ENCODE peak calls at places on chromosome 3, in four cellular contexts. One of them, this sample, is unnamed.

GRCh38 chr3:141326123-141326522 is 42.2 kb upstream of the ZBTB38 start:
- DNase-seq in NCI-H69: no peak
- DNase-seq in activated T-helper 2 cell treated with anti-CD3 and anti-CD28 coated beads, Interferon-gamma antibody, Interleukin-2, Interleukin-4, amounts not matched to agents 10 μg/mL and 5 μg/mL and 100 μg/mL, durations not matched to agents 14 hours and 24 hours and 36 hours: no peak
- DNase-seq in HTR-8/SVneo: no peak
- DNase-seq in this sample: no peak

GRCh38 chr3:10334461-10334860 is 13.5 kb upstream of the SEC13 start:
- DNase-seq in activated T-helper 2 cell treated with anti-CD3 and anti-CD28 coated beads, Interferon-gamma antibody, Interleukin-2, Interleukin-4, amounts not matched to agents 10 μg/mL and 5 μg/mL and 100 μg/mL, durations not matched to agents 14 hours and 24 hours and 36 hours: no peak
- DNase-seq in HTR-8/SVneo: no peak
- DNase-seq in NCI-H69: no peak
- DNase-seq in this sample: no peak

GRCh38 chr3:131387796-131388195 is 6.2 kb downstream of the NUDT16 start:
- DNase-seq in activated T-helper 2 cell treated with anti-CD3 and anti-CD28 coated beads, Interferon-gamma antibody, Interleukin-2, Interleukin-4, amounts not matched to agents 10 μg/mL and 5 μg/mL and 100 μg/mL, durations not matched to agents 14 hours and 24 hours and 36 hours: no peak
- DNase-seq in HTR-8/SVneo: no peak
- DNase-seq in NCI-H69: no peak
- DNase-seq in this sample: no peak

GRCh38 chr3:29171583-29171990 is 109.3 kb upstream of the RBMS3 start:
- DNase-seq in HTR-8/SVneo: no peak
- DNase-seq in NCI-H69: no peak
- DNase-seq in activated T-helper 2 cell treated with anti-CD3 and anti-CD28 coated beads, Interferon-gamma antibody, Interleukin-2, Interleukin-4, amounts not matched to agents 10 μg/mL and 5 μg/mL and 100 μg/mL, durations not matched to agents 14 hours and 24 hours and 36 hours: no peak
- DNase-seq in this sample: no peak

GRCh38 chr3:94024385-94024784 is 4.0 kb downstream of the STX19 start:
- DNase-seq in activated T-helper 2 cell treated with anti-CD3 and anti-CD28 coated beads, Interferon-gamma antibody, Interleukin-2, Interleukin-4, amounts not matched to agents 10 μg/mL and 5 μg/mL and 100 μg/mL, durations not matched to agents 14 hours and 24 hours and 36 hours: no peak
- DNase-seq in HTR-8/SVneo: no peak
- DNase-seq in NCI-H69: no peak
- DNase-seq in this sample: no peak

GRCh38 chr3:133987933-133988484 is 41.7 kb downstream of the SLCO2A1 start:
- DNase-seq in activated T-helper 2 cell treated with anti-CD3 and anti-CD28 coated beads, Interferon-gamma antibody, Interleukin-2, Interleukin-4, amounts not matched to agents 10 μg/mL and 5 μg/mL and 100 μg/mL, durations not matched to agents 14 hours and 24 hours and 36 hours: no peak
- DNase-seq in NCI-H69: no peak
- DNase-seq in HTR-8/SVneo: no peak
- DNase-seq in this sample: no peak

GRCh38 chr3:42023380-42023779 is 61.5 kb upstream of the ULK4 start:
- DNase-seq in HTR-8/SVneo: no peak
- DNase-seq in NCI-H69: no peak
- DNase-seq in activated T-helper 2 cell treated with anti-CD3 and anti-CD28 coated beads, Interferon-gamma antibody, Interleukin-2, Interleukin-4, amounts not matched to agents 10 μg/mL and 5 μg/mL and 100 μg/mL, durations not matched to agents 14 hours and 24 hours and 36 hours: peak
- DNase-seq in this sample: no peak

GRCh38 chr3:187291001-187291511 is 481 bp downstream of the MASP1 start:
- DNase-seq in activated T-helper 2 cell treated with anti-CD3 and anti-CD28 coated beads, Interferon-gamma antibody, Interleukin-2, Interleukin-4, amounts not matched to agents 10 μg/mL and 5 μg/mL and 100 μg/mL, durations not matched to agents 14 hours and 24 hours and 36 hours: no peak
- DNase-seq in HTR-8/SVneo: no peak
- DNase-seq in NCI-H69: no peak
- DNase-seq in this sample: no peak

GRCh38 chr3:21694506-21694905 is 56.5 kb downstream of the ZNF385D start:
- DNase-seq in activated T-helper 2 cell treated with anti-CD3 and anti-CD28 coated beads, Interferon-gamma antibody, Interleukin-2, Interleukin-4, amounts not matched to agents 10 μg/mL and 5 μg/mL and 100 μg/mL, durations not matched to agents 14 hours and 24 hours and 36 hours: no peak
- DNase-seq in NCI-H69: no peak
- DNase-seq in HTR-8/SVneo: no peak
- DNase-seq in this sample: no peak

GRCh38 chr3:22231061-22231460 is 480.1 kb upstream of the ZNF385D start:
- DNase-seq in NCI-H69: no peak
- DNase-seq in HTR-8/SVneo: no peak
- DNase-seq in activated T-helper 2 cell treated with anti-CD3 and anti-CD28 coated beads, Interferon-gamma antibody, Interleukin-2, Interleukin-4, amounts not matched to agents 10 μg/mL and 5 μg/mL and 100 μg/mL, durations not matched to agents 14 hours and 24 hours and 36 hours: no peak
- DNase-seq in this sample: no peak

GRCh38 chr3:152574461-152575079 is 260.4 kb upstream of the P2RY1 start:
- DNase-seq in activated T-helper 2 cell treated with anti-CD3 and anti-CD28 coated beads, Interferon-gamma antibody, Interleukin-2, Interleukin-4, amounts not matched to agents 10 μg/mL and 5 μg/mL and 100 μg/mL, durations not matched to agents 14 hours and 24 hours and 36 hours: no peak
- DNase-seq in HTR-8/SVneo: peak
- DNase-seq in NCI-H69: peak
- DNase-seq in this sample: peak

GRCh38 chr3:188687389-188687788 is 484.4 kb upstream of the TPRG1 start:
- DNase-seq in activated T-helper 2 cell treated with anti-CD3 and anti-CD28 coated beads, Interferon-gamma antibody, Interleukin-2, Interleukin-4, amounts not matched to agents 10 μg/mL and 5 μg/mL and 100 μg/mL, durations not matched to agents 14 hours and 24 hours and 36 hours: no peak
- DNase-seq in HTR-8/SVneo: no peak
- DNase-seq in NCI-H69: no peak
- DNase-seq in this sample: no peak

GRCh38 chr3:187382609-187383151 is 14.5 kb downstream of the RTP4 start:
- DNase-seq in activated T-helper 2 cell treated with anti-CD3 and anti-CD28 coated beads, Interferon-gamma antibody, Interleukin-2, Interleukin-4, amounts not matched to agents 10 μg/mL and 5 μg/mL and 100 μg/mL, durations not matched to agents 14 hours and 24 hours and 36 hours: no peak
- DNase-seq in HTR-8/SVneo: no peak
- DNase-seq in NCI-H69: no peak
- DNase-seq in this sample: no peak

GRCh38 chr3:192930585-192930984 is 12.9 kb upstream of the MB21D2 start:
- DNase-seq in activated T-helper 2 cell treated with anti-CD3 and anti-CD28 coated beads, Interferon-gamma antibody, Interleukin-2, Interleukin-4, amounts not matched to agents 10 μg/mL and 5 μg/mL and 100 μg/mL, durations not matched to agents 14 hours and 24 hours and 36 hours: no peak
- DNase-seq in HTR-8/SVneo: no peak
- DNase-seq in NCI-H69: no peak
- DNase-seq in this sample: no peak

GRCh38 chr3:152636651-152637050 is 198.3 kb upstream of the P2RY1 start:
- DNase-seq in activated T-helper 2 cell treated with anti-CD3 and anti-CD28 coated beads, Interferon-gamma antibody, Interleukin-2, Interleukin-4, amounts not matched to agents 10 μg/mL and 5 μg/mL and 100 μg/mL, durations not matched to agents 14 hours and 24 hours and 36 hours: no peak
- DNase-seq in NCI-H69: no peak
- DNase-seq in HTR-8/SVneo: no peak
- DNase-seq in this sample: no peak

GRCh38 chr3:134060561-134061385 is 31.0 kb upstream of the SLCO2A1 start:
- DNase-seq in activated T-helper 2 cell treated with anti-CD3 and anti-CD28 coated beads, Interferon-gamma antibody, Interleukin-2, Interleukin-4, amounts not matched to agents 10 μg/mL and 5 μg/mL and 100 μg/mL, durations not matched to agents 14 hours and 24 hours and 36 hours: no peak
- DNase-seq in HTR-8/SVneo: no peak
- DNase-seq in NCI-H69: peak
- DNase-seq in this sample: no peak

GRCh38 chr3:184284696-184285095 is 8.9 kb downstream of the ECE2 start:
- DNase-seq in activated T-helper 2 cell treated with anti-CD3 and anti-CD28 coated beads, Interferon-gamma antibody, Interleukin-2, Interleukin-4, amounts not matched to agents 10 μg/mL and 5 μg/mL and 100 μg/mL, durations not matched to agents 14 hours and 24 hours and 36 hours: no peak
- DNase-seq in HTR-8/SVneo: peak
- DNase-seq in NCI-H69: peak
- DNase-seq in this sample: peak

GRCh38 chr3:177351757-177352158 is 154.5 kb upstream of the TBL1XR1 start:
- DNase-seq in HTR-8/SVneo: no peak
- DNase-seq in NCI-H69: no peak
- DNase-seq in activated T-helper 2 cell treated with anti-CD3 and anti-CD28 coated beads, Interferon-gamma antibody, Interleukin-2, Interleukin-4, amounts not matched to agents 10 μg/mL and 5 μg/mL and 100 μg/mL, durations not matched to agents 14 hours and 24 hours and 36 hours: no peak
- DNase-seq in this sample: no peak

GRCh38 chr3:13149331-13150203 is 76.3 kb upstream of the IQSEC1 start:
- DNase-seq in NCI-H69: no peak
- DNase-seq in HTR-8/SVneo: no peak
- DNase-seq in activated T-helper 2 cell treated with anti-CD3 and anti-CD28 coated beads, Interferon-gamma antibody, Interleukin-2, Interleukin-4, amounts not matched to agents 10 μg/mL and 5 μg/mL and 100 μg/mL, durations not matched to agents 14 hours and 24 hours and 36 hours: no peak
- DNase-seq in this sample: no peak

GRCh38 chr3:44061961-44062360 is 179.7 kb upstream of the TOPAZ1 start:
- DNase-seq in HTR-8/SVneo: no peak
- DNase-seq in activated T-helper 2 cell treated with anti-CD3 and anti-CD28 coated beads, Interferon-gamma antibody, Interleukin-2, Interleukin-4, amounts not matched to agents 10 μg/mL and 5 μg/mL and 100 μg/mL, durations not matched to agents 14 hours and 24 hours and 36 hours: no peak
- DNase-seq in NCI-H69: no peak
- DNase-seq in this sample: no peak

GRCh38 chr3:170709046-170709445 is 123.2 kb upstream of the SLC7A14 start:
- DNase-seq in activated T-helper 2 cell treated with anti-CD3 and anti-CD28 coated beads, Interferon-gamma antibody, Interleukin-2, Interleukin-4, amounts not matched to agents 10 μg/mL and 5 μg/mL and 100 μg/mL, durations not matched to agents 14 hours and 24 hours and 36 hours: no peak
- DNase-seq in HTR-8/SVneo: no peak
- DNase-seq in NCI-H69: no peak
- DNase-seq in this sample: peak

GRCh38 chr3:187616307-187616939 is 53.8 kb downstream of the SST start:
- DNase-seq in activated T-helper 2 cell treated with anti-CD3 and anti-CD28 coated beads, Interferon-gamma antibody, Interleukin-2, Interleukin-4, amounts not matched to agents 10 μg/mL and 5 μg/mL and 100 μg/mL, durations not matched to agents 14 hours and 24 hours and 36 hours: peak
- DNase-seq in HTR-8/SVneo: peak
- DNase-seq in NCI-H69: peak
- DNase-seq in this sample: peak

GRCh38 chr3:168073842-168074311 is 21.8 kb downstream of the GOLIM4 start:
- DNase-seq in activated T-helper 2 cell treated with anti-CD3 and anti-CD28 coated beads, Interferon-gamma antibody, Interleukin-2, Interleukin-4, amounts not matched to agents 10 μg/mL and 5 μg/mL and 100 μg/mL, durations not matched to agents 14 hours and 24 hours and 36 hours: no peak
- DNase-seq in NCI-H69: peak
- DNase-seq in HTR-8/SVneo: no peak
- DNase-seq in this sample: no peak

GRCh38 chr3:97940034-97940433 is 32.2 kb downstream of the RIOX2 start:
- DNase-seq in activated T-helper 2 cell treated with anti-CD3 and anti-CD28 coated beads, Interferon-gamma antibody, Interleukin-2, Interleukin-4, amounts not matched to agents 10 μg/mL and 5 μg/mL and 100 μg/mL, durations not matched to agents 14 hours and 24 hours and 36 hours: no peak
- DNase-seq in HTR-8/SVneo: no peak
- DNase-seq in NCI-H69: peak
- DNase-seq in this sample: no peak

GRCh38 chr3:178947738-178948137 is 123.9 kb downstream of the ZMAT3 start:
- DNase-seq in activated T-helper 2 cell treated with anti-CD3 and anti-CD28 coated beads, Interferon-gamma antibody, Interleukin-2, Interleukin-4, amounts not matched to agents 10 μg/mL and 5 μg/mL and 100 μg/mL, durations not matched to agents 14 hours and 24 hours and 36 hours: no peak
- DNase-seq in HTR-8/SVneo: no peak
- DNase-seq in NCI-H69: peak
- DNase-seq in this sample: peak

GRCh38 chr3:193869221-193870201 is 266.4 kb upstream of the HES1 start:
- DNase-seq in activated T-helper 2 cell treated with anti-CD3 and anti-CD28 coated beads, Interferon-gamma antibody, Interleukin-2, Interleukin-4, amounts not matched to agents 10 μg/mL and 5 μg/mL and 100 μg/mL, durations not matched to agents 14 hours and 24 hours and 36 hours: no peak
- DNase-seq in HTR-8/SVneo: peak
- DNase-seq in NCI-H69: no peak
- DNase-seq in this sample: peak

GRCh38 chr3:196115678-196116083 is 33.8 kb upstream of the TFRC start:
- DNase-seq in NCI-H69: no peak
- DNase-seq in activated T-helper 2 cell treated with anti-CD3 and anti-CD28 coated beads, Interferon-gamma antibody, Interleukin-2, Interleukin-4, amounts not matched to agents 10 μg/mL and 5 μg/mL and 100 μg/mL, durations not matched to agents 14 hours and 24 hours and 36 hours: no peak
- DNase-seq in HTR-8/SVneo: no peak
- DNase-seq in this sample: no peak

GRCh38 chr3:111585214-111585613 is 9.9 kb downstream of the ZBED2 start:
- DNase-seq in HTR-8/SVneo: no peak
- DNase-seq in NCI-H69: no peak
- DNase-seq in activated T-helper 2 cell treated with anti-CD3 and anti-CD28 coated beads, Interferon-gamma antibody, Interleukin-2, Interleukin-4, amounts not matched to agents 10 μg/mL and 5 μg/mL and 100 μg/mL, durations not matched to agents 14 hours and 24 hours and 36 hours: no peak
- DNase-seq in this sample: no peak

GRCh38 chr3:111616417-111617105 is 21.4 kb upstream of the ZBED2 start:
- DNase-seq in NCI-H69: no peak
- DNase-seq in HTR-8/SVneo: no peak
- DNase-seq in activated T-helper 2 cell treated with anti-CD3 and anti-CD28 coated beads, Interferon-gamma antibody, Interleukin-2, Interleukin-4, amounts not matched to agents 10 μg/mL and 5 μg/mL and 100 μg/mL, durations not matched to agents 14 hours and 24 hours and 36 hours: peak
- DNase-seq in this sample: no peak

GRCh38 chr3:50323092-50323600 is 601 bp upstream of the HYAL2 start:
- DNase-seq in HTR-8/SVneo: no peak
- DNase-seq in NCI-H69: no peak
- DNase-seq in activated T-helper 2 cell treated with anti-CD3 and anti-CD28 coated beads, Interferon-gamma antibody, Interleukin-2, Interleukin-4, amounts not matched to agents 10 μg/mL and 5 μg/mL and 100 μg/mL, durations not matched to agents 14 hours and 24 hours and 36 hours: no peak
- DNase-seq in this sample: no peak

GRCh38 chr3:157529751-157530150 is 26.5 kb upstream of the VEPH1 start:
- DNase-seq in NCI-H69: no peak
- DNase-seq in HTR-8/SVneo: no peak
- DNase-seq in activated T-helper 2 cell treated with anti-CD3 and anti-CD28 coated beads, Interferon-gamma antibody, Interleukin-2, Interleukin-4, amounts not matched to agents 10 μg/mL and 5 μg/mL and 100 μg/mL, durations not matched to agents 14 hours and 24 hours and 36 hours: no peak
- DNase-seq in this sample: no peak

This sample was measured in Kasumi-1.